ENCODE peak calls at places on chromosomes 1 and 21, in nine cellular contexts. V is lung, F is Panc1, X is pancreas, Y is ascending aorta, Z is sigmoid colon, M is SK-N-SH, T is heart right ventricle, N is A549. S is an unnamed sample.

GRCh38 chr21:39079617-39080016 is 103.6 kb downstream of the PSMG1 start:
- DNase-seq in V (peak; percentile 87), F (no peak), X (peak; percentile 78), Y (peak; percentile 66), Z (peak; percentile 85), M (no peak), T (peak; percentile 64), N (no peak), S (no peak)

GRCh38 chr1:1073743-1074587 is at the start of gene RNF223:
- DNase-seq in V (peak; percentile 74), F (no peak), X (no peak), Y (no peak), Z (no peak), M (no peak), T (no peak), N (no peak), S (no peak)

GRCh38 chr1:181353526-181353925 is 129.8 kb upstream of the CACNA1E start:
- DNase-seq in V (no peak), F (no peak), X (no peak), Y (no peak), Z (no peak), M (no peak), T (no peak), N (no peak), S (no peak)

GRCh38 chr1:89966666-89967065 is 28.2 kb upstream of the ZNF326 start:
- DNase-seq in V (no peak), F (no peak), X (no peak), Y (no peak), Z (no peak), M (no peak), T (no peak), N (no peak), S (no peak)

GRCh38 chr1:94720091-94720793 is 99.9 kb upstream of the SLC44A3 start:
- DNase-seq in V (no peak), F (no peak), X (no peak), Y (peak; percentile 27), Z (no peak), M (no peak), T (no peak), N (no peak), S (no peak)

GRCh38 chr1:148362141-148362929 is 120.8 kb downstream of the PPIAL4G start:
- DNase-seq in V (no peak), F (no peak), X (no peak), Y (no peak), Z (no peak), M (no peak), T (no peak), N (no peak), S (no peak)

GRCh38 chr1:51489472-51489871 is 29.6 kb downstream of the EPS15 start:
- DNase-seq in V (no peak), F (no peak), X (no peak), Y (no peak), Z (no peak), M (no peak), T (no peak), N (no peak), S (no peak)

GRCh38 chr1:171833091-171833822 is 8.0 kb upstream of the DNM3 start:
- DNase-seq in V (no peak), F (no peak), X (no peak), Y (no peak), Z (no peak), M (no peak), T (no peak), N (no peak), S (no peak)

GRCh38 chr1:228242313-228242864 is 34.5 kb downstream of the OBSCN start:
- DNase-seq in V (no peak), F (no peak), X (no peak), Y (no peak), Z (no peak), M (no peak), T (no peak), N (no peak), S (no peak)
- H3K9me3 ChIP-seq in V (no peaks in the 10 kb centered on the region), F (peaks cover 50% of the 10 kb centered on the region), X (no peaks in the 10 kb centered on the region), Y (peaks cover 18% of the 10 kb centered on the region), Z (peaks cover 37% of the 10 kb centered on the region), M (peaks cover 22% of the 10 kb centered on the region), T (peaks cover 50% of the 10 kb centered on the region), N (peaks cover 76% of the 10 kb centered on the region), S (peaks cover 84% of the 10 kb centered on the region)

GRCh38 chr1:21369905-21370304 is 70.0 kb upstream of the NBPF3 start:
- DNase-seq in V (no peak), F (no peak), X (no peak), Y (no peak), Z (no peak), M (no peak), T (no peak), N (no peak), S (no peak)

GRCh38 chr1:21362096-21362495 is 71.8 kb upstream of the ECE1 start:
- DNase-seq in V (no peak), F (no peak), X (no peak), Y (no peak), Z (no peak), M (no peak), T (no peak), N (no peak), S (no peak)

GRCh38 chr1:21368514-21369289 is 71.2 kb upstream of the NBPF3 start:
- DNase-seq in V (peak; percentile 78), F (peak; percentile 71), X (peak; percentile 70), Y (peak; percentile 14), Z (peak; percentile 92), M (peak; percentile 84), T (peak; percentile 80), N (peak; percentile 37), S (peak; percentile 55)

GRCh38 chr1:21365036-21365435 is 74.8 kb upstream of the ECE1 start:
- DNase-seq in V (no peak), F (no peak), X (no peak), Y (no peak), Z (no peak), M (no peak), T (no peak), N (no peak), S (no peak)

DNA sequence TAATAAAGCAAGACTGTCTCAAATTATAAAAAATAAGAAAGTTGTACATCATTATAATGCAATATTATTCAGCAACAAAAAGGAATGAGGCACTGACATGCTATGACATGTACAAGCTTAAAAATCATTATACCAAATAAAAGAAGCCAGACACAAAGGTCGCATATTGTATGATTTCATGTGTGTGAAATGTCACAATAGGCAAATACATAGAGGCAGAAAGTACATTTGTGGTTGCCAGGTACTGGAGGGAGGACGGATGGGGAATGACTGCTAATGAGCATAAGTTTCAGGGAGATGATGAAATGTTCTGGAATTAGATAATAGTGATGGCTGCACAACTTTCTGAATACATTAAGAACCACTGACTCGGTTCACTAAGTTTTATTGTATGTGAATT is 73.6 kb upstream of the NBPF3 start:
- DNase-seq in V (no peak), F (no peak), X (no peak), Y (no peak), Z (no peak), M (no peak), T (no peak), N (no peak), S (no peak)
- H3K27ac ChIP-seq in V (no peak overlapping the region), F (no peak overlapping the region), X (no peak overlapping the region), Y (no peak overlapping the region), Z (no peak overlapping the region), M (no peak overlapping the region), T (no peak overlapping the region), N (no peak overlapping the region), S (no peak overlapping the region)

GRCh38 chr1:211335507-211336157 is 9.0 kb downstream of the TRAF5 start:
- DNase-seq in V (no peak), F (no peak), X (no peak), Y (no peak), Z (no peak), M (no peak), T (no peak), N (no peak), S (no peak)

GRCh38 chr1:211336775-211337174 is 10.1 kb downstream of the TRAF5 start:
- DNase-seq in V (no peak), F (no peak), X (no peak), Y (no peak), Z (no peak), M (no peak), T (no peak), N (no peak), S (no peak)

GRCh38 chr1:211334986-211335385 is 8.4 kb downstream of the TRAF5 start:
- DNase-seq in V (no peak), F (no peak), X (no peak), Y (no peak), Z (no peak), M (no peak), T (no peak), N (no peak), S (no peak)

GRCh38 chr1:211337430-211338227 is 11.0 kb downstream of the TRAF5 start:
- DNase-seq in V (no peak), F (no peak), X (no peak), Y (no peak), Z (no peak), M (no peak), T (no peak), N (no peak), S (no peak)

DNA sequence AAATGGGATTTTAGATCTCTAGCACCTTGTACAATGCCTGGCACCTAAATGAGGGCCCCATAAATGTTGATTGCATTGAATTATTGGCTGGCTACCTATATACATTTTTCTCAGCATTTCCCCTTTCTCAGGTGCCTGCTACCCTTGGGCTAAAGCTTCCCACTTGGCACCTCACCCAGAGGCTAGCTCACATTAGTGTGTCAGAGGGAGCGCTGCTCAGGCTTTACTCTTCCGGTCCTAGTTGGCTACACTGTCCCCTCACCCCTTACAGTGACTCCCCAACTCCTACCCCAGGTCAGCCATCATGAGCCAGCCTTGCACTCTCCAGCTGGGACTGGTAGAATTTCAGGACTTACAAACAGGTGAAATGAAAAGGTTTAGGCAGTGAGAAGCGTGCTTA is 9.5 kb downstream of the TRAF5 start:
- DNase-seq in V (no peak), F (no peak), X (no peak), Y (no peak), Z (no peak), M (no peak), T (no peak), N (no peak), S (no peak)
- H3K4me1 ChIP-seq in V (peaks cover 8% of the 10 kb centered on the region), F (peaks cover 2% of the 10 kb centered on the region), X (peaks cover 66% of the 10 kb centered on the region), Y (peaks cover 58% of the 10 kb centered on the region), Z (no peaks in the 10 kb centered on the region), M (peaks cover 23% of the 10 kb centered on the region), T (peaks cover 4% of the 10 kb centered on the region), N (peaks cover 40% of the 10 kb centered on the region), S (peaks cover 12% of the 10 kb centered on the region)

GRCh38 chr1:2814511-2815075 is 13.1 kb upstream of the TTC34 start:
- DNase-seq in V (no peak), F (no peak), X (no peak), Y (no peak), Z (no peak), M (no peak), T (no peak), N (no peak), S (no peak)

GRCh38 chr1:2819429-2819828 is 17.9 kb upstream of the TTC34 start:
- DNase-seq in V (no peak), F (no peak), X (no peak), Y (no peak), Z (no peak), M (no peak), T (no peak), N (no peak), S (no peak)

GRCh38 chr1:2817784-2818564 is 16.5 kb upstream of the TTC34 start:
- DNase-seq in V (no peak), F (no peak), X (no peak), Y (no peak), Z (no peak), M (no peak), T (no peak), N (no peak), S (no peak)

GRCh38 chr1:2815551-2815950 is 14.1 kb upstream of the TTC34 start:
- DNase-seq in V (no peak), F (no peak), X (no peak), Y (no peak), Z (no peak), M (no peak), T (no peak), N (no peak), S (no peak)

DNA sequence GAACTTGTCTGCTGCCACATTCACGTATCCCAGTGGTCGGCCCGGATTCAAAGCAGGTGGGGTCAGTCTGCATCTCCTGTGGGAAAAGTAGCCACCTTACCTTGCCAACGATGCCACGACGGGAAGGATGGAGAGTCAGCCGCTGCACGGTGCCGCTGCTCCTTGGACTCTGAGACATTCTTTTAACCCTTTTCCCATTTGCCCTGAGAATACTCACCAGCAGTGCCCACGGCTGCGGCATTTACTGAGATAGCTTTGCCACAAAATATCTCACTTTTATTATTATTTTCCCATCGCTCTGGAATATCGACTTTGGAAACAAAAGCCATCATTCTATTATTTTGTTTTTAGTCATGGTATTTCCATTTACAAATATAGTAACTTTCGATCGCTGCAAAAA is 15.3 kb upstream of the TTC34 start:
- DNase-seq in V (no peak), F (no peak), X (no peak), Y (no peak), Z (no peak), M (no peak), T (no peak), N (no peak), S (no peak)
- H3K9me3 ChIP-seq in V (no peaks in the 10 kb centered on the region), F (no peaks in the 10 kb centered on the region), X (no peaks in the 10 kb centered on the region), Y (no peaks in the 10 kb centered on the region), Z (peaks cover 5% of the 10 kb centered on the region), M (no peaks in the 10 kb centered on the region), T (peaks cover 11% of the 10 kb centered on the region), N (no peaks in the 10 kb centered on the region), S (no peaks in the 10 kb centered on the region)